ENCODE peak calls at places on chromosomes 12 and 14, in four cellular contexts. V, C, O and R are unnamed samples.

GRCh38 chr12:130031571-130032189 is 127.9 kb upstream of the TMEM132D start:
- DNase-seq in O (no peak), V (peak), C (no peak), R (peak)

GRCh38 chr14:66827182-66827581 is 319.2 kb downstream of the GPHN start:
- DNase-seq in O (no peak), V (no peak), C (no peak), R (no peak)

GRCh38 chr14:56351861-56352260 is 227.7 kb upstream of the TMEM260 start:
- DNase-seq in C (peak), V (no peak), O (no peak), R (no peak)

GRCh38 chr14:72646861-72647528 is 246.9 kb downstream of the DPF3 start:
- DNase-seq in V (no peak), O (no peak), C (peak), R (no peak)

GRCh38 chr12:124702736-124703135 is 135.3 kb upstream of the NCOR2 start:
- DNase-seq in C (no peak), V (no peak), O (no peak), R (no peak)

GRCh38 chr12:132698336-132698735 is 10.9 kb downstream of the PXMP2 start:
- DNase-seq in C (no peak), V (no peak), O (no peak), R (no peak)

GRCh38 chr14:88204221-88204620 is 118.8 kb downstream of the KCNK10 start:
- DNase-seq in V (no peak), O (no peak), C (no peak), R (no peak)

GRCh38 chr14:68944162-68944561 is 34.9 kb downstream of the ACTN1 start:
- DNase-seq in C (no peak), O (no peak), V (no peak), R (no peak)

GRCh38 chr12:96120359-96121100 is 73.6 kb upstream of the ELK3 start:
- DNase-seq in O (no peak), C (no peak), V (no peak), R (peak)

GRCh38 chr12:66111605-66112004 is 18.9 kb downstream of the LLPH start:
- DNase-seq in C (no peak), V (no peak), O (no peak), R (no peak)

GRCh38 chr12:52975204-52975603 is 26.3 kb downstream of the KRT18 start:
- DNase-seq in V (no peak), O (no peak), C (no peak), R (no peak)

GRCh38 chr12:110861729-110862128 is 14.9 kb downstream of the CCDC63 start:
- DNase-seq in V (no peak), C (no peak), O (no peak), R (no peak)

GRCh38 chr12:3275171-3276041 is 198.2 kb downstream of the TSPAN9 start:
- DNase-seq in O (peak), C (peak), V (peak), R (peak)

GRCh38 chr12:57461904-57462306 is 2.3 kb downstream of the GLI1 start:
- DNase-seq in V (no peak), O (no peak), C (no peak), R (no peak)

GRCh38 chr12:29255061-29255460 is 106.0 kb downstream of the FAR2 start:
- DNase-seq in V (no peak), C (no peak), O (no peak), R (no peak)

GRCh38 chr14:22084393-22085281 is 411.0 kb upstream of the OR4E1 start:
- DNase-seq in O (peak), C (peak), V (peak), R (no peak)

GRCh38 chr12:69161835-69162234 is 77.5 kb upstream of the CPSF6 start:
- DNase-seq in O (no peak), C (no peak), V (peak), R (no peak)

GRCh38 chr14:36515896-36516718 is 3.9 kb downstream of the NKX2-1 start:
- DNase-seq in V (no peak), O (no peak), C (no peak), R (no peak)

GRCh38 chr12:60195483-60195882 is 599.7 kb downstream of the SLC16A7 start:
- DNase-seq in O (no peak), C (no peak), V (no peak), R (no peak)

GRCh38 chr12:95336387-95337067 is 118.9 kb downstream of the VEZT start:
- DNase-seq in O (peak), V (no peak), C (peak), R (no peak)

GRCh38 chr12:132118876-132119275 is 25.2 kb downstream of the DDX51 start:
- DNase-seq in C (no peak), V (no peak), O (no peak), R (no peak)

GRCh38 chr12:78928200-78929074 is 63.9 kb downstream of the SYT1 start:
- DNase-seq in C (no peak), O (peak), V (no peak), R (no peak)

GRCh38 chr12:59158681-59159080 is 238.4 kb upstream of the LRIG3 start:
- DNase-seq in V (no peak), O (no peak), C (no peak), R (no peak)

GRCh38 chr12:119644930-119645329 is 23.0 kb upstream of the PRKAB1 start:
- DNase-seq in C (no peak), V (peak), O (no peak), R (no peak)

GRCh38 chr14:88252536-88252935 is 70.5 kb downstream of the KCNK10 start:
- DNase-seq in O (no peak), V (no peak), C (no peak), R (no peak)

GRCh38 chr14:54447231-54447692 is 6.1 kb upstream of the CNIH1 start:
- DNase-seq in O (no peak), C (no peak), V (no peak), R (no peak)

GRCh38 chr12:24788886-24789285 is 160.0 kb downstream of the BCAT1 start:
- DNase-seq in O (no peak), C (no peak), V (no peak), R (no peak)

GRCh38 chr12:21239866-21240265 is 94.9 kb downstream of the SLCO1A2 start:
- DNase-seq in O (no peak), C (no peak), V (no peak), R (no peak)

GRCh38 chr12:83318386-83318971 is 631.8 kb downstream of the TMTC2 start:
- DNase-seq in V (no peak), C (no peak), O (no peak), R (no peak)

GRCh38 chr12:47023311-47023710 is 56.1 kb upstream of the PCED1B start:
- DNase-seq in V (no peak), C (no peak), O (no peak), R (no peak)

GRCh38 chr14:75453817-75454434 is 26.1 kb downstream of the JDP2 start:
- DNase-seq in O (no peak), C (no peak), V (peak), R (peak)

GRCh38 chr14:42214981-42215491 is 608.4 kb downstream of the LRFN5 start:
- DNase-seq in V (no peak), C (no peak), O (no peak), R (no peak)

GRCh38 chr12:44848771-44849085 is 27.4 kb downstream of the NELL2 start:
- DNase-seq in O (no peak), V (no peak), C (no peak), R (no peak)

GRCh38 chr12:69476276-69477017 is 6.3 kb downstream of the FRS2 start:
- DNase-seq in C (no peak), V (no peak), O (no peak), R (no peak)

GRCh38 chr12:9792961-9793617 is 32.4 kb upstream of the CD69 start:
- DNase-seq in C (peak), O (no peak), V (no peak), R (no peak)